ENCODE peak calls at places on chromosomes 11 and 22, in five cellular contexts. F is adrenal gland, L is keratinocyte, D is transverse colon, Y is heart left ventricle. B is an unnamed sample. For H3K27me3, the result is how much of the 10 kb centered on the place peaks cover.

GRCh38 chr11:26842458-26842841 is 120.6 kb upstream of the SLC5A12 start:
- DNase-seq in F (no peak), L (no peak), D (no peak), Y (no peak), B (no peak)

GRCh38 chr22:26897384-26897783 is 240.0 kb downstream of the MIAT start:
- DNase-seq in F (no peak), L (no peak), D (no peak), Y (no peak), B (no peak)

GRCh38 chr22:36562261-36562835 is 33.4 kb upstream of the EIF3D start:
- DNase-seq in F (no peak), L (no peak), D (no peak), Y (no peak), B (no peak)

GRCh38 chr11:62539238-62539925 is 7.2 kb downstream of the AHNAK start:
- DNase-seq in F (peak), L (no peak), D (peak), Y (peak), B (peak)

GRCh38 chr11:65932558-65932919 is 12.7 kb upstream of the TSGA10IP start:
- DNase-seq in F (no peak), L (no peak), D (no peak), Y (no peak), B (no peak)

GRCh38 chr22:27467039-27467438 is 334.5 kb downstream of the MN1 start:
- DNase-seq in F (no peak), L (no peak), D (no peak), Y (no peak), B (no peak)

GRCh38 chr11:64477675-64478074 is 113.3 kb upstream of the SLC22A12 start:
- DNase-seq in F (no peak), L (no peak), D (no peak), Y (no peak), B (no peak)

GRCh38 chr11:108221401-108221800 is 1.0 kb downstream of the NPAT start:
- DNase-seq in F (peak), L (no peak), D (no peak), Y (no peak), B (no peak)

DNA sequence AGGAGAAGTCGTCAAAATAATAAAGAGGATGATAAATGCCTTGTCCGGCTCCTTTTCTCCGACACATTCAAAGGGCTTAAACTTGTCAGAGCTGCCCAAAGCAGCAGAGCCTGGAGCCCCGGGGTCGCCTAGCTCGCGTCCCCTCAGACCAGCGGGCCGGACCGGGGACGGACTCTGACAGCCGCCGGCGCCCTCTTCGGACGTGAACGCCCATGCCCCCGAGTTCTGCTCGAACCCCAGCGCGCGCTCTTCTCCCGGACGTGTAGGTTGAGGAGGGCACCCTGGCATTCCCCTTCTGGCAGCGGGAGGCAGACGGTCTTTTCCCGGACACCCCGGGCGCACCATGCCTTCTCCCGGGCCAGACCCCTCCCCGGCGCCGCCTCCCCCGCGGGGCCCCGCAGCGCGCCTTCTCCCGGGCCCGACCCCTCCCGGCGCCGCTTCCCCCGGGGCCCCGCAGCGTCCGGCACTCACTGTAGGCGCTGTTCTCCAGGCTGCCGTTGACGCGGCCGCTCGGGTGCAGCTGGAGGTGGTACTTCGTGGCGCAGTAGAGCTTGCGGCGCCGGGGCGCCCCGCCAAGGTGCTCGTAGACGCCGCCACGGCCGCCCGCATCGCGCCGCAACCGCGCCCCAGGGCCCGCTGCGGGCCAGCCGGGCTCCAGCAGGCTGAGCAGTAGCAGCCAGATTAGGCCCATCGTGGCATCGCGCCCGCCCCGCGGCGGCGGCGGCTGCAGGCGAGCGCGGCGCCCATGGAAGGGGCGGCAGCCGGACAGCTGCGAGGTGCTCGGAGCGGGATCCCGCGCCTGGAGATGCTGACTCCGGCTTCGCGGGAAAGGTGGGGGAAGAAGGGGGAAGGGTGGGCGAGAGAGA is 740 bp downstream of the FGF3 start:
- DNase-seq in F (no peak), L (no peak), D (no peak), Y (no peak), B (no peak)
- H3K27me3 ChIP-seq in F (half or more), L (half or more), D (half or more), Y (half or more), B (half or more)

DNA sequence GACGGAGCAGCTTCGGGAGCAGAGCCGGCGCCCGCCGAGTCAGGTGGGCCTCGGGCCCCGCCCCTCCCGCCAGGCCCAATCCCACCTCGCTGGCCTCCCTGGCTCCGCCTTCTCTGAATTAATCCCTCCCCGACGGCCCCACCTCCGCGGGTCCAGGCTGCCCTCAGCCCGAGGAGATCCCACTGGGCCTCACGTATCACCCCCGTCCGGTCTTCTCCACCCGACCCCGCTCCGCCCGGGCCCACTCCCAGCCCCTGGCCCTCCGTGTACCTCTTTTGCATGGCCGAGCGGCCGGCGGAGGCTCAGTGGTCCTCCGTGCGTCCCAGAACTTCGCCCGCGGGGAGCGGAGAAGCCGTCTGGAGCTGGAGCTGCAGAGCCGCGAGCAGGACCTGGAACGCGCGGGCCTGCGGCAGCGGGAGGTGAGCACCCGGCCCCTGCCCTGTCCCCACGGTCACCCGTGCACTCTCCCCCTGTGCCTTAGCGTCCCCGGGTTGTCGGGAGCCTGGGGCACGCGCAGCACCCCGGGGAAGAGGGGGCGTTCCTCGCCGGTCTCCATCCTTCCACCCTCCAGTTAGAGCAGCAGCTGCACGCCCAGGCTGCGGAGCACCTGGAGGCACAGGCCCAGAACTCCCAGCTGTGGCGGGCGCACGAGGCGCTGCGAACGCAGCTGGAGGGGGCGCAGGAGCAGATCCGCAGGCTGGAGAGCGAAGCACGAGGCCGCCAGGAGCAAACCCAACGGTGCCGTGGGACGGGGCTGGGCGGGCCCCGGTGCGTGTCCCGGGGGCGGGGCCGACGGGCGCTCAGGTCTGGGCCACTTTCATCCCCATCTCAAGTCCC is 2.2 kb upstream of the CD151 start:
- DNase-seq in F (peak), L (no peak), D (peak), Y (peak), B (no peak)
- H3K4me3 ChIP-seq in F (peak), L (peak), D (no peak), Y (peak), B (peak)

GRCh38 chr11:113982306-113982705 is 7.4 kb downstream of the HTR3A start:
- DNase-seq in F (no peak), L (no peak), D (no peak), Y (no peak), B (no peak)

GRCh38 chr11:113977071-113977490 is 2.2 kb downstream of the HTR3A start:
- DNase-seq in F (no peak), L (no peak), D (no peak), Y (no peak), B (no peak)

GRCh38 chr11:113979427-113979826 is 4.5 kb downstream of the HTR3A start:
- DNase-seq in F (no peak), L (no peak), D (no peak), Y (no peak), B (no peak)

GRCh38 chr11:113974741-113975470 is at the start of gene HTR3A:
- DNase-seq in F (peak), L (no peak), D (peak), Y (peak), B (no peak)

DNA sequence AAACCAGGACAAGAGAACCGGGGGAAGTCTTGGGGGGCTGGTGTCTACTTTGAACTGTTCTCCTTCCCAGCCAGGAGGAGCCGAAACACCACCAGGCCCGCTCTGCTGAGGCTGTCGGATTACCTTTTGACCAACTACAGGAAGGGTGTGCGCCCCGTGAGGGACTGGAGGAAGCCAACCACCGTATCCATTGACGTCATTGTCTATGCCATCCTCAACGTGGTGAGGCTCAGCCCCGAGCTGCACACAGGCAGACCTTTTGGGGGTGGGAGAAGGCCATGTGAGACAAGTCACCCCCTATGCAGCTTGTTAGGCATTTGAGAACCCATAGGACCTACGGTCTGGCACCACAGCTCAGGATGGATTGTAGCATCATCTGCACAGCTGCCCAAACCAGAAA is 2.8 kb downstream of the HTR3A start:
- DNase-seq in F (no peak), L (no peak), D (no peak), Y (no peak), B (no peak)
- H3K27me3 ChIP-seq in F (under half), L (under half), D (under half), Y (under half), B (under half)

GRCh38 chr22:31625661-31626426 is 36.2 kb downstream of the PISD start:
- DNase-seq in F (peak), L (no peak), D (peak), Y (peak), B (no peak)
- H3K4me3 ChIP-seq in F (peak), L (no peak), D (no peak), Y (no peak), B (no peak)

GRCh38 chr11:31830406-31830805 is 19.3 kb upstream of the PAX6 start:
- DNase-seq in F (no peak), L (no peak), D (no peak), Y (no peak), B (no peak)

DNA sequence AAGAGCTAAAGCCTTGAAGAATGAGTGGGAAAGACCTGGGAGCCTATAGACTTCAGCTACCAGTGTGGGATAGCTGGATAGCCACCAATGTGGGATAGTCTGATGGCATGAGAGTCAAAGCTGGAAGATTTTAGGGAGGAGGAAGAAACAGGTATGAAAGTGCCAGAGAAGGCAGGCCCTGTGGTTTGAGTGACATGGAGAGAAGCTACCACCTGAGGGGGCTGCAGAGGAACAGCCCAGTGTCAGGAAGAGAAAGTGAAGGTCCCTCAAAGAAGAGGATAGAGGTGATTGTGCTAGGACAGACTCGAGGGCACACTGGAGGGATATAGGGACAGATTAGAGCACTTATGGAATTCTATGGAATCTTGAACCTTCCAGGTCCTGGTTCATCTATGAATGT is 23.1 kb upstream of the PAX6 start:
- DNase-seq in F (no peak), L (no peak), D (no peak), Y (no peak), B (no peak)
- H3K27me3 ChIP-seq in F (under half), L (under half), D (half or more), Y (half or more), B (under half)

DNA sequence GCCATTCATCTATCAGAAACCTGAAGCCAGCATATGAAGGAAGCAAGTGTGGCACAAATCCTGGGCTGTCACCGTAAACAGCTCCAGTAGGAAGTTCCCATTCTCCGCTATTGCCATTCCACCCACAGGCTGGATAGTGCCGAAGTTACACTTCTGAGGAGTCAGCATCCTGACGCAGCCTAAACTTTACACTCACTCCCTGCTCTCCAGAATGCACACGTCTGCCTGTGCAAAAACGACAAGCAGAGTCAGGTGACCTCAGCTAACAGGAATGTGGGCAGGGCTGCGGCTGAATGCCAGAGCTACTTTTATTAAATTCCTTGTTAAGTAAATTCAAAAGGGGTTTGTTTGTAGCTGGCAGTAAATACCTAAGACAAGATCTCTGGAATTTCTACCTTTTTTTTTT is 33.7 kb downstream of the NFRKB start:
- DNase-seq in F (peak), L (peak), D (peak), Y (no peak), B (peak)
- H3K4me3 ChIP-seq in F (no peak), L (peak), D (no peak), Y (no peak), B (no peak)

GRCh38 chr22:45971389-45972028 is 5.5 kb downstream of the WNT7B start:
- DNase-seq in F (no peak), L (no peak), D (no peak), Y (no peak), B (no peak)

GRCh38 chr22:45969414-45969799 is 7.6 kb downstream of the WNT7B start:
- DNase-seq in F (no peak), L (no peak), D (no peak), Y (no peak), B (no peak)

GRCh38 chr22:45970709-45971388 is 6.1 kb downstream of the WNT7B start:
- DNase-seq in F (no peak), L (no peak), D (no peak), Y (no peak), B (no peak)

GRCh38 chr22:45968751-45969413 is 8.1 kb downstream of the WNT7B start:
- DNase-seq in F (no peak), L (peak), D (no peak), Y (no peak), B (peak)

DNA sequence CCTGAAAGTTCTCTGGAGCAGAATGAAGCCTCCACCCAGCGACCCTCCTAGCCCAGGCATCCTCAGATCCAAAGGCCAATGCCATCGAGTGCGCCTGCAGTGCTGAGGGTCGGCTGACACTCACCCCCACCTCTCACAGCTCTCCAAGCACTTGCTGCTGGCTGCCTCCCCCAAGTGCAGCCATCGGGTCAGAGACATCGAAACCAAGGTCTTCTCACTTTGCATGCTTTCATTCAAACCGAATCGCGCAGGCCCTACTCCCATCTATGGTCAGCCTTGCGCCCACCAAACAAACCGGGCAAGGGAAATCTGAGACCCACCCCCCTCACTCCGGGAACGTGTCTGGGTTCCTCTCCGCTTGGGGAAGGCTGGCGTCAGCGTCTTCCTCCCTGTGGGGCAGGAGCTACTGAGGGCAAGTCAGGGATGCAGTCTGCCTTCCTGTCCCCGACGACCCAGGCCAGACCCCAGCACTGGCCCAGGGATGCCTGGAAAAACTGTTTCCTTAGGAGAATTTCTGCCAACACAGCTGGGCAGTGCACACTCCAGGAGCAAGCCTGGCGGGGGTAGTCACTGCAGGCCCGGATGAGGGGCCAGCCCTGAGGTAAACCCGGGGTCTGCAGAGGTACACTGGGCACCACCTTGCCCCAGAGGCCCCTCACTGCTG is 7.0 kb downstream of the WNT7B start:
- DNase-seq in F (no peak), L (no peak), D (no peak), Y (no peak), B (no peak)
- H3K27me3 ChIP-seq in F (half or more), L (under half), D (half or more), Y (half or more), B (under half)

DNA sequence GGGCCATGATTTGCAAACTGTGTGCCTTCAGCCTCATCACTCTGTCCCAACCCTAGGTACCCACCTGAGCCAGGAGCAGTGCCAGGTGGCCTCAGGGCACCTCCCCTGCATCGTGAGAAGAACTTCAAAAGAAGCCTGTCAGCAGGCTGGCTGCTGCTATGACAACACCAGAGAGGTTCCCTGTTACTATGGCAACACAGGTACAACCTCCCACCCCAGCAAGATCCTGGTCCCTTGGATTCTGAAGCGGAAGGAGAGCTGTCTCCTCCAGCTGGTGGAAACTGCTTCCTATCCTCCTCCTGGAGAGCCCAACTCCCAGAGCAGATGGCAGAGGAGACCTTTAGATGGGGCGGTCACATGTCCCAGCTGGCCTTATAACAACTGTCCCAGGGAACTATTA is 2.9 kb downstream of the ZP1 start:
- DNase-seq in F (no peak), L (no peak), D (no peak), Y (no peak), B (no peak)
- H3K4me3 ChIP-seq in F (no peak), L (no peak), D (no peak), Y (no peak), B (no peak)

GRCh38 chr11:1815311-1815710 is 19.5 kb upstream of the SYT8 start:
- DNase-seq in F (no peak), L (no peak), D (no peak), Y (no peak), B (no peak)

GRCh38 chr11:1814691-1815090 is 20.1 kb upstream of the SYT8 start:
- DNase-seq in F (no peak), L (no peak), D (no peak), Y (no peak), B (no peak)

GRCh38 chr11:1810761-1811160 is 24.0 kb upstream of the SYT8 start:
- DNase-seq in F (no peak), L (no peak), D (no peak), Y (no peak), B (no peak)

GRCh38 chr11:1812274-1812673 is 22.5 kb upstream of the SYT8 start:
- DNase-seq in F (no peak), L (no peak), D (no peak), Y (no peak), B (no peak)

GRCh38 chr11:1812801-1813200 is 22.0 kb upstream of the SYT8 start:
- DNase-seq in F (no peak), L (no peak), D (no peak), Y (no peak), B (no peak)
- H3K27me3 ChIP-seq in F (under half), L (under half), D (under half), Y (under half), B (under half)